ENCODE peak calls at places on chromosome 1, in four cellular contexts. One of them, this sample, is unnamed.
A peak's percentile ranks its signal among the peaks of the same experiment; 100 is the strongest.

GRCh38 chr1:55259906-55260608 is 44.9 kb upstream of the USP24 start:
- DNase-seq in A549: no peak
- DNase-seq in K562: no peak
- DNase-seq in testis: no peak
- DNase-seq in this sample: no peak

GRCh38 chr1:172917972-172918371 is 132.8 kb downstream of the TNFSF18 start:
- DNase-seq in testis: no peak
- DNase-seq in A549: peak; percentile 80
- DNase-seq in K562: no peak
- DNase-seq in this sample: peak; percentile 92

GRCh38 chr1:41613646-41614592 is 129.4 kb upstream of the EDN2 start:
- DNase-seq in testis: no peak
- DNase-seq in K562: no peak
- DNase-seq in A549: no peak
- DNase-seq in this sample: no peak

GRCh38 chr1:204723131-204723787 is 37.7 kb upstream of the LRRN2 start:
- DNase-seq in K562: no peak
- DNase-seq in testis: no peak
- DNase-seq in A549: no peak
- DNase-seq in this sample: no peak

GRCh38 chr1:32719681-32720275 is 17.2 kb upstream of the SYNC start:
- DNase-seq in testis: no peak
- DNase-seq in A549: no peak
- DNase-seq in K562: no peak
- DNase-seq in this sample: peak; percentile 94

GRCh38 chr1:57003398-57004139 is 37.8 kb upstream of the C8B start:
- DNase-seq in K562: no peak
- DNase-seq in testis: no peak
- DNase-seq in A549: no peak
- DNase-seq in this sample: no peak

GRCh38 chr1:5226390-5226704 is 571.9 kb downstream of the AJAP1 start:
- DNase-seq in A549: no peak
- DNase-seq in testis: no peak
- DNase-seq in K562: no peak
- DNase-seq in this sample: no peak

GRCh38 chr1:178411756-178412399 is 84.9 kb downstream of the CLEC20A start:
- DNase-seq in K562: no peak
- DNase-seq in A549: no peak
- DNase-seq in testis: no peak
- DNase-seq in this sample: no peak

GRCh38 chr1:114468047-114468446 is 43.0 kb downstream of the TRIM33 start:
- DNase-seq in A549: no peak
- DNase-seq in K562: peak; percentile 17
- DNase-seq in testis: no peak
- DNase-seq in this sample: no peak

GRCh38 chr1:186615332-186615731 is 64.9 kb downstream of the PTGS2 start:
- DNase-seq in A549: no peak
- DNase-seq in testis: no peak
- DNase-seq in K562: no peak
- DNase-seq in this sample: no peak

GRCh38 chr1:182595641-182596240 is 6.7 kb upstream of the RNASEL start:
- DNase-seq in K562: peak; percentile 72
- DNase-seq in testis: peak; percentile 83
- DNase-seq in A549: peak; percentile 62
- DNase-seq in this sample: peak; percentile 65

GRCh38 chr1:200908158-200908868 is 13.6 kb downstream of the INAVA start:
- DNase-seq in K562: no peak
- DNase-seq in A549: no peak
- DNase-seq in testis: no peak
- DNase-seq in this sample: no peak

GRCh38 chr1:116945996-116946395 is 36.3 kb downstream of the PTGFRN start:
- DNase-seq in testis: no peak
- DNase-seq in A549: no peak
- DNase-seq in K562: no peak
- DNase-seq in this sample: no peak

GRCh38 chr1:202160377-202160940 is at the start of gene PTPN7:
- DNase-seq in A549: no peak
- DNase-seq in testis: peak; percentile 63
- DNase-seq in K562: peak; percentile 75
- DNase-seq in this sample: no peak

GRCh38 chr1:193348126-193349045 is 162.0 kb upstream of the B3GALT2 start:
- DNase-seq in testis: no peak
- DNase-seq in K562: no peak
- DNase-seq in A549: no peak
- DNase-seq in this sample: no peak

GRCh38 chr1:26181586-26182371 is 4.5 kb downstream of the CNKSR1 start:
- DNase-seq in K562: no peak
- DNase-seq in A549: no peak
- DNase-seq in testis: no peak
- DNase-seq in this sample: no peak

GRCh38 chr1:243332440-243332839 is 76.6 kb downstream of the SDCCAG8 start:
- DNase-seq in K562: no peak
- DNase-seq in testis: no peak
- DNase-seq in A549: no peak
- DNase-seq in this sample: no peak

GRCh38 chr1:236523704-236524141 is at the start of gene LGALS8:
- DNase-seq in K562: peak; percentile 93
- DNase-seq in testis: peak; percentile 93
- DNase-seq in A549: peak; percentile 82
- DNase-seq in this sample: peak; percentile 77

GRCh38 chr1:90502696-90503095 is 214.4 kb downstream of the BARHL2 start:
- DNase-seq in A549: no peak
- DNase-seq in testis: no peak
- DNase-seq in K562: no peak
- DNase-seq in this sample: no peak

GRCh38 chr1:44030606-44031050 is 634 bp downstream of the SLC6A9 start:
- DNase-seq in A549: no peak
- DNase-seq in testis: peak; percentile 34
- DNase-seq in K562: peak; percentile 71
- DNase-seq in this sample: peak; percentile 76

GRCh38 chr1:230994860-230995259 is 16.0 kb downstream of the ARV1 start:
- DNase-seq in K562: no peak
- DNase-seq in testis: no peak
- DNase-seq in A549: no peak
- DNase-seq in this sample: no peak

GRCh38 chr1:102191723-102192122 is 195.0 kb upstream of the OLFM3 start:
- DNase-seq in K562: peak; percentile 4
- DNase-seq in testis: peak; percentile 42
- DNase-seq in A549: no peak
- DNase-seq in this sample: no peak

GRCh38 chr1:51287966-51288365 is 42.4 kb downstream of the TTC39A start:
- DNase-seq in K562: no peak
- DNase-seq in testis: peak; percentile 66
- DNase-seq in A549: no peak
- DNase-seq in this sample: no peak

GRCh38 chr1:54973205-54973921 is 7.1 kb upstream of the TMEM61 start:
- DNase-seq in A549: peak; percentile 44
- DNase-seq in testis: peak; percentile 54
- DNase-seq in K562: no peak
- DNase-seq in this sample: no peak

GRCh38 chr1:216044538-216044937 is 378.7 kb downstream of the USH2A start:
- DNase-seq in K562: no peak
- DNase-seq in testis: no peak
- DNase-seq in A549: no peak
- DNase-seq in this sample: no peak

GRCh38 chr1:116306837-116307442 is 66.1 kb upstream of the ATP1A1 start:
- DNase-seq in testis: no peak
- DNase-seq in A549: no peak
- DNase-seq in K562: no peak
- DNase-seq in this sample: no peak

GRCh38 chr1:6208723-6209660 is 3.1 kb downstream of the RNF207 start:
- DNase-seq in testis: peak; percentile 30
- DNase-seq in A549: no peak
- DNase-seq in K562: peak; percentile 82
- DNase-seq in this sample: no peak

DNA sequence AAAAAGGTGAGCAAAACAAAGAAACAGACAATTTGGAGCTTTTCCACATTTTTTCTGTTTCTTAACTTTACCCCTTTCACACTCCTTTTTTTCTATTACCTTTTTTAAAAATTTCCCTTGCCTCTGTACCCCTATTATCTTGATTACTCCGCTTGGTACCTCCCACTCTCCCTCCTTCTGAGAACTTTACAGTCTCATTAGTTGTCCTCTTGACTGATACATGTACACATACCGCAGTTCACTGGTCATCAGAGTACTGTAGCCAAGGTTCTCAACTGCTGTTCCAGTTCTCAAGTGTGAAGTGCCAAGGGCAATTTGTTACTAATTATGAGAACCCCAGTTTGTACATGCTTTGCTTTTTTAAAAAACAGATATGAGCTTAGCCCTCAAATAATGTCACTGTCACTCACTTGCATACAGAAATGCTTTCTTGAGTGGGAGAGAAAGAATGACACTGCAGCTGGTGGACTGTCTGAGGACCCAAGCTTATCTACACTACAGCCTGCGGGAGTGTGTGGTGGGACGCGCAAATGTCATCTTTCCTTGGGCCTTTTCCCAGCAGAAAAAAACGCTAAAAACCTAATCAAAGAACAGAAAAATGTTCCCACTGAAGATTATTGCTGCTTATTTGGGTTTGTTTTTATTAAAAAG is 160.8 kb downstream of the DISP1 start:
- DNase-seq in A549: no peak
- DNase-seq in testis: peak; percentile 69
- DNase-seq in K562: no peak
- DNase-seq in this sample: no peak
- H3K27ac ChIP-seq in A549: no peak overlapping the region
- H3K27ac ChIP-seq in testis: peak overlapping the region; percentile 14
- H3K27ac ChIP-seq in K562: no peak overlapping the region
- H3K27ac ChIP-seq in this sample: no peak overlapping the region

DNA sequence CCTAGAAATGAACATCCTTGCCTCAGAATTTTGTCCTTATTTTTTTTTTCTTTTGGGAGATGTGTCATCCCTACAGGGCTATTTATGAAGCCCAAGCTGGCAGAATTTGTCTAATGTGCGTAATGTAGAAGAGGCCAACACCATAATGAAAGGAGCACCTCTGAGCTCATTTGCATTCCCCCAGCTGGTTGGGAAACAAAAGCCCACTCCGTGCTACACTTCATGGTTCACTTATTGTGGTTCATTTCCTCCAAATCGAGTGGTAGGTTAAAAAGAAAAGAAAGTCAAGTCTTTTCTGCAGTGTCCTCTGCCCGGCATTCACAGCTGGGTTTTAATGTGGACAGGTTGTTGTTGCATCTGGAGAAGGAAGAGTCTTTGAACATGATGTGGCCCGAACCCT is 73.5 kb downstream of the KAZN start:
- DNase-seq in A549: no peak
- DNase-seq in testis: no peak
- DNase-seq in K562: no peak
- DNase-seq in this sample: no peak
- H3K4me1 ChIP-seq in A549: no peaks in the 10 kb centered on the region
- H3K4me1 ChIP-seq in testis: no peaks in the 10 kb centered on the region
- H3K4me1 ChIP-seq in K562: no peaks in the 10 kb centered on the region
- H3K4me1 ChIP-seq in this sample: no peaks in the 10 kb centered on the region

DNA sequence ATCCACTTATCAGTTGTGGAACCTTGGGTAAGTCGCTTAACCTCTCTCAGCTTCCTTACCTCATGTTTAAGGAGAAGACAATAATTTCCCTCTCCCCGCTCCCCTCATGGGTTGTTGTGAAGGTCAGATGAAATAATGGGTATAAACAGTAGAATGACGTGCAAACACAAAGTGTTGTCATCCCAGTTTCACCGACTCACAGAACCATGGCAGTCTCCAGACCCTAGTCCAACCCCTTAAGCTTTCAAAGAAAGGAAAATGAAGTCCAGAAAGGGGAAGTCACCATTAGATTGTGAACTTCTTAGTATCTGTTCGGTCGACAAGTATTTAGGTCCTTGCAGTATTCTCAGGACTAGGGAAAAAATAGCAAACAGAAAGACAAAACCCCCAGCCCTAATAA is 1.1 kb downstream of the LAMTOR2 start:
- DNase-seq in testis: no peak
- DNase-seq in K562: peak; percentile 39
- DNase-seq in A549: no peak
- DNase-seq in this sample: no peak
- H3K27ac ChIP-seq in testis: peak overlapping the region; percentile 94
- H3K27ac ChIP-seq in K562: peak overlapping the region; percentile 44
- H3K27ac ChIP-seq in A549: peak overlapping the region; percentile 94
- H3K27ac ChIP-seq in this sample: no peak overlapping the region

GRCh38 chr1:10957151-10957550 is 55.3 kb upstream of the TARDBP start:
- DNase-seq in testis: no peak
- DNase-seq in K562: no peak
- DNase-seq in A549: no peak
- DNase-seq in this sample: no peak
- H3K4me1 ChIP-seq in testis: peaks cover 8% of the 10 kb centered on the region
- H3K4me1 ChIP-seq in K562: no peaks in the 10 kb centered on the region
- H3K4me1 ChIP-seq in A549: no peaks in the 10 kb centered on the region
- H3K4me1 ChIP-seq in this sample: no peaks in the 10 kb centered on the region

DNA sequence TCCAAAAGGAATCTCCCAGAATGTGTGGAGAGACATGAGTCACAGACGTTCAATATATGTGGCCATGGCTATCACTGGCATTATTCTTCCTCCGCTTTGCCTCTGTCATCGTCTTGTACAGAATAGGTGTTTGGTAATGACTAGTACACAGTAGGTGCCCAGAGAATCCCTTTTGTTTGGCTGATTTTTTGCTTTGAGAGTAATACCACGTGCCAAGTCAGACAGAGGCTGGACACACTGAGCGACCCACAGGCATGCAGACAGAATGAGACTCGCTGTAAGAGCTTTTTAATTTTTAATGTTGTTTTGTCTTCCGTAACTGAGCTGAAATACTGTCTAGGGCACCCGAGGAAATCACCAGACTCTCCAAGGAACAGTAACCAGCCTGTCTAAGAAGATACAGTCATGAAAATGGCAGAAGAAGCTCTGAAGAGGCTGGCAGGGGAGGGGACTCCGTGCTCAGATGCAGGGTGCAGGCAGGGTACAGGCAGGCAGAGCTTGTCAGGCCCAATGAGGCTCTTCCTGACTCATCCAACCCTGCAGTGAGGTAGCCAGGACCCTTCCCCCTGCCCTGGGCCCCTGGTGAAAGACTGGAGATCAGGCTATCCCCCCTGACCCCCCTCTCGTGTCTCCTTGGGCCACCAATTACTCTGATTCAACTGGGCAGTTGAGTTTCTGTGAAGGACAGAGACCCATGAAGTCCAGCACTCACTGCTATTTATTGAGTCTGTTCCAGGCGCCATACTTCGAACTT is 60.0 kb upstream of the ECE1 start:
- DNase-seq in A549: no peak
- DNase-seq in testis: no peak
- DNase-seq in K562: no peak
- DNase-seq in this sample: no peak
- H3K27ac ChIP-seq in A549: no peak overlapping the region
- H3K27ac ChIP-seq in testis: no peak overlapping the region
- H3K27ac ChIP-seq in K562: no peak overlapping the region
- H3K27ac ChIP-seq in this sample: no peak overlapping the region

This sample was measured in SJSA1.